ENCODE peak calls at places on chromosomes 2 and 18, in ten cellular contexts. One of them, this sample, is unnamed.

GRCh38 chr2:106904242-106904641 is 18.3 kb upstream of the ST6GAL2 start:
- DNase-seq in neural progenitor cell: no peak
- DNase-seq in iris pigment epithelial cell: no peak
- DNase-seq in left ventricle myocardium inferior: no peak
- DNase-seq in IMR-90: no peak
- DNase-seq in A549: no peak
- DNase-seq in CD4-positive, alpha-beta T cell: no peak
- DNase-seq in SK-N-DZ: no peak
- DNase-seq in COR-L47: no peak
- DNase-seq in fibroblast of villous mesenchyme: no peak
- DNase-seq in this sample: no peak

GRCh38 chr18:55833543-55833942 is 245.6 kb upstream of the TCF4 start:
- DNase-seq in COR-L47: no peak
- DNase-seq in neural progenitor cell: no peak
- DNase-seq in A549: peak
- DNase-seq in left ventricle myocardium inferior: no peak
- DNase-seq in SK-N-DZ: no peak
- DNase-seq in IMR-90: peak
- DNase-seq in CD4-positive, alpha-beta T cell: no peak
- DNase-seq in iris pigment epithelial cell: peak
- DNase-seq in fibroblast of villous mesenchyme: peak
- DNase-seq in this sample: no peak

GRCh38 chr2:238869293-238870124 is 21.6 kb downstream of the TWIST2 start:
- DNase-seq in COR-L47: no peak
- DNase-seq in A549: peak
- DNase-seq in IMR-90: peak
- DNase-seq in left ventricle myocardium inferior: no peak
- DNase-seq in neural progenitor cell: no peak
- DNase-seq in iris pigment epithelial cell: no peak
- DNase-seq in CD4-positive, alpha-beta T cell: no peak
- DNase-seq in SK-N-DZ: peak
- DNase-seq in fibroblast of villous mesenchyme: peak
- DNase-seq in this sample: no peak

GRCh38 chr18:78518805-78519204 is 460.8 kb upstream of the SALL3 start:
- DNase-seq in CD4-positive, alpha-beta T cell: no peak
- DNase-seq in IMR-90: no peak
- DNase-seq in iris pigment epithelial cell: no peak
- DNase-seq in SK-N-DZ: no peak
- DNase-seq in neural progenitor cell: no peak
- DNase-seq in fibroblast of villous mesenchyme: no peak
- DNase-seq in left ventricle myocardium inferior: no peak
- DNase-seq in A549: no peak
- DNase-seq in COR-L47: no peak
- DNase-seq in this sample: no peak

GRCh38 chr2:199160677-199161465 is 296.9 kb downstream of the SATB2 start:
- DNase-seq in iris pigment epithelial cell: peak
- DNase-seq in fibroblast of villous mesenchyme: peak
- DNase-seq in CD4-positive, alpha-beta T cell: no peak
- DNase-seq in left ventricle myocardium inferior: no peak
- DNase-seq in neural progenitor cell: no peak
- DNase-seq in SK-N-DZ: no peak
- DNase-seq in A549: peak
- DNase-seq in IMR-90: peak
- DNase-seq in COR-L47: no peak
- DNase-seq in this sample: no peak

GRCh38 chr2:45668509-45668908 is 17.0 kb downstream of the PRKCE start:
- DNase-seq in CD4-positive, alpha-beta T cell: no peak
- DNase-seq in fibroblast of villous mesenchyme: no peak
- DNase-seq in A549: no peak
- DNase-seq in left ventricle myocardium inferior: no peak
- DNase-seq in iris pigment epithelial cell: no peak
- DNase-seq in IMR-90: no peak
- DNase-seq in neural progenitor cell: no peak
- DNase-seq in COR-L47: no peak
- DNase-seq in SK-N-DZ: no peak
- DNase-seq in this sample: no peak

GRCh38 chr2:227154976-227155375 is 9.0 kb downstream of the COL4A4 start:
- DNase-seq in neural progenitor cell: no peak
- DNase-seq in fibroblast of villous mesenchyme: no peak
- DNase-seq in A549: peak
- DNase-seq in iris pigment epithelial cell: peak
- DNase-seq in SK-N-DZ: no peak
- DNase-seq in COR-L47: no peak
- DNase-seq in CD4-positive, alpha-beta T cell: no peak
- DNase-seq in IMR-90: peak
- DNase-seq in left ventricle myocardium inferior: peak
- DNase-seq in this sample: no peak

GRCh38 chr18:24185805-24186204 is 46.9 kb downstream of the CABYR start:
- DNase-seq in A549: no peak
- DNase-seq in COR-L47: no peak
- DNase-seq in left ventricle myocardium inferior: no peak
- DNase-seq in SK-N-DZ: no peak
- DNase-seq in CD4-positive, alpha-beta T cell: no peak
- DNase-seq in iris pigment epithelial cell: peak
- DNase-seq in neural progenitor cell: no peak
- DNase-seq in fibroblast of villous mesenchyme: no peak
- DNase-seq in IMR-90: peak
- DNase-seq in this sample: no peak

GRCh38 chr2:233487748-233488345 is 78.7 kb downstream of the USP40 start:
- DNase-seq in CD4-positive, alpha-beta T cell: no peak
- DNase-seq in neural progenitor cell: no peak
- DNase-seq in fibroblast of villous mesenchyme: no peak
- DNase-seq in left ventricle myocardium inferior: no peak
- DNase-seq in A549: peak
- DNase-seq in COR-L47: no peak
- DNase-seq in IMR-90: peak
- DNase-seq in iris pigment epithelial cell: peak
- DNase-seq in SK-N-DZ: no peak
- DNase-seq in this sample: no peak

GRCh38 chr2:48169066-48169724 is 262.9 kb upstream of the FBXO11 start:
- DNase-seq in IMR-90: no peak
- DNase-seq in A549: no peak
- DNase-seq in neural progenitor cell: no peak
- DNase-seq in left ventricle myocardium inferior: no peak
- DNase-seq in fibroblast of villous mesenchyme: peak
- DNase-seq in SK-N-DZ: no peak
- DNase-seq in COR-L47: no peak
- DNase-seq in iris pigment epithelial cell: peak
- DNase-seq in CD4-positive, alpha-beta T cell: no peak
- DNase-seq in this sample: no peak

GRCh38 chr18:12766986-12767433 is 64.2 kb downstream of the PSMG2 start:
- DNase-seq in CD4-positive, alpha-beta T cell: no peak
- DNase-seq in SK-N-DZ: peak
- DNase-seq in iris pigment epithelial cell: no peak
- DNase-seq in fibroblast of villous mesenchyme: no peak
- DNase-seq in neural progenitor cell: peak
- DNase-seq in A549: peak
- DNase-seq in IMR-90: no peak
- DNase-seq in COR-L47: no peak
- DNase-seq in left ventricle myocardium inferior: no peak
- DNase-seq in this sample: no peak

GRCh38 chr2:69180227-69180626 is 167.2 kb downstream of the ANTXR1 start:
- DNase-seq in iris pigment epithelial cell: no peak
- DNase-seq in A549: no peak
- DNase-seq in COR-L47: no peak
- DNase-seq in left ventricle myocardium inferior: no peak
- DNase-seq in neural progenitor cell: no peak
- DNase-seq in fibroblast of villous mesenchyme: no peak
- DNase-seq in SK-N-DZ: no peak
- DNase-seq in IMR-90: no peak
- DNase-seq in CD4-positive, alpha-beta T cell: no peak
- DNase-seq in this sample: no peak

GRCh38 chr18:35692866-35693265 is 111.3 kb downstream of the GALNT1 start:
- DNase-seq in A549: no peak
- DNase-seq in neural progenitor cell: no peak
- DNase-seq in COR-L47: no peak
- DNase-seq in iris pigment epithelial cell: no peak
- DNase-seq in SK-N-DZ: no peak
- DNase-seq in left ventricle myocardium inferior: no peak
- DNase-seq in fibroblast of villous mesenchyme: no peak
- DNase-seq in IMR-90: no peak
- DNase-seq in CD4-positive, alpha-beta T cell: no peak
- DNase-seq in this sample: no peak

GRCh38 chr18:361941-362913 is 94.4 kb upstream of the THOC1 start:
- DNase-seq in IMR-90: peak
- DNase-seq in left ventricle myocardium inferior: no peak
- DNase-seq in COR-L47: no peak
- DNase-seq in A549: no peak
- DNase-seq in iris pigment epithelial cell: peak
- DNase-seq in CD4-positive, alpha-beta T cell: no peak
- DNase-seq in fibroblast of villous mesenchyme: peak
- DNase-seq in SK-N-DZ: peak
- DNase-seq in neural progenitor cell: peak
- DNase-seq in this sample: no peak

GRCh38 chr2:54927751-54928615 is 122.3 kb downstream of the RTN4 start:
- DNase-seq in IMR-90: no peak
- DNase-seq in CD4-positive, alpha-beta T cell: no peak
- DNase-seq in fibroblast of villous mesenchyme: no peak
- DNase-seq in SK-N-DZ: no peak
- DNase-seq in neural progenitor cell: no peak
- DNase-seq in iris pigment epithelial cell: no peak
- DNase-seq in COR-L47: no peak
- DNase-seq in left ventricle myocardium inferior: no peak
- DNase-seq in A549: no peak
- DNase-seq in this sample: no peak

GRCh38 chr2:173775440-173775839 is 189.7 kb downstream of the SP3 start:
- DNase-seq in A549: no peak
- DNase-seq in SK-N-DZ: no peak
- DNase-seq in COR-L47: no peak
- DNase-seq in fibroblast of villous mesenchyme: no peak
- DNase-seq in iris pigment epithelial cell: no peak
- DNase-seq in IMR-90: no peak
- DNase-seq in CD4-positive, alpha-beta T cell: no peak
- DNase-seq in left ventricle myocardium inferior: no peak
- DNase-seq in neural progenitor cell: no peak
- DNase-seq in this sample: no peak

GRCh38 chr2:201135396-201135795 is 19.4 kb downstream of the CFLAR start:
- DNase-seq in left ventricle myocardium inferior: no peak
- DNase-seq in SK-N-DZ: no peak
- DNase-seq in iris pigment epithelial cell: no peak
- DNase-seq in IMR-90: no peak
- DNase-seq in COR-L47: no peak
- DNase-seq in CD4-positive, alpha-beta T cell: no peak
- DNase-seq in neural progenitor cell: no peak
- DNase-seq in fibroblast of villous mesenchyme: peak
- DNase-seq in A549: no peak
- DNase-seq in this sample: no peak

GRCh38 chr2:194819367-194819766 is 837.7 kb upstream of the SLC39A10 start:
- DNase-seq in COR-L47: peak
- DNase-seq in neural progenitor cell: peak
- DNase-seq in SK-N-DZ: no peak
- DNase-seq in IMR-90: no peak
- DNase-seq in fibroblast of villous mesenchyme: no peak
- DNase-seq in iris pigment epithelial cell: no peak
- DNase-seq in CD4-positive, alpha-beta T cell: no peak
- DNase-seq in A549: no peak
- DNase-seq in left ventricle myocardium inferior: no peak
- DNase-seq in this sample: no peak

GRCh38 chr2:239113592-239113991 is 265.7 kb downstream of the TWIST2 start:
- DNase-seq in fibroblast of villous mesenchyme: no peak
- DNase-seq in A549: no peak
- DNase-seq in iris pigment epithelial cell: no peak
- DNase-seq in SK-N-DZ: no peak
- DNase-seq in CD4-positive, alpha-beta T cell: no peak
- DNase-seq in neural progenitor cell: no peak
- DNase-seq in IMR-90: no peak
- DNase-seq in left ventricle myocardium inferior: no peak
- DNase-seq in COR-L47: no peak
- DNase-seq in this sample: no peak

GRCh38 chr18:5073026-5073944 is 123.8 kb downstream of the AKAIN1 start:
- DNase-seq in left ventricle myocardium inferior: no peak
- DNase-seq in fibroblast of villous mesenchyme: peak
- DNase-seq in SK-N-DZ: peak
- DNase-seq in IMR-90: peak
- DNase-seq in neural progenitor cell: peak
- DNase-seq in COR-L47: peak
- DNase-seq in iris pigment epithelial cell: peak
- DNase-seq in CD4-positive, alpha-beta T cell: no peak
- DNase-seq in A549: peak
- DNase-seq in this sample: no peak

GRCh38 chr2:234917245-234917975 is 34.4 kb upstream of the SH3BP4 start:
- DNase-seq in CD4-positive, alpha-beta T cell: no peak
- DNase-seq in SK-N-DZ: no peak
- DNase-seq in COR-L47: no peak
- DNase-seq in left ventricle myocardium inferior: no peak
- DNase-seq in fibroblast of villous mesenchyme: peak
- DNase-seq in iris pigment epithelial cell: no peak
- DNase-seq in IMR-90: no peak
- DNase-seq in neural progenitor cell: no peak
- DNase-seq in A549: no peak
- DNase-seq in this sample: no peak

This sample was measured in activated T-helper 9 cell treated with anti-CD3 and anti-CD28 coated beads, Interleukin-2, amount 50 U/mL, for 16 hours.